ENCODE peak calls at places on chromosomes 12 and 14, in eight cellular contexts. One of them, this sample, is unnamed.

GRCh38 chr14:100384819-100385813 is 62.0 kb downstream of the SLC25A47 start:
- DNase-seq in SK-N-SH: peak; percentile 67
- DNase-seq in fibroblast of lung: peak; percentile 75
- DNase-seq in IMR-90: peak; percentile 81
- DNase-seq in GM23248: peak; percentile 81
- DNase-seq in HCT116: peak; percentile 35
- DNase-seq in mammary epithelial cell: peak; percentile 32
- DNase-seq in colonic mucosa: no peak
- DNase-seq in this sample: peak; percentile 79

GRCh38 chr12:66004922-66005703 is 125.4 kb downstream of the LLPH start:
- DNase-seq in mammary epithelial cell: no peak
- DNase-seq in HCT116: no peak
- DNase-seq in IMR-90: no peak
- DNase-seq in GM23248: no peak
- DNase-seq in SK-N-SH: no peak
- DNase-seq in fibroblast of lung: no peak
- DNase-seq in colonic mucosa: no peak
- DNase-seq in this sample: no peak

GRCh38 chr12:13038491-13039161 is 5.6 kb upstream of the FAM234B start:
- DNase-seq in IMR-90: peak; percentile 86
- DNase-seq in colonic mucosa: no peak
- DNase-seq in HCT116: no peak
- DNase-seq in SK-N-SH: no peak
- DNase-seq in mammary epithelial cell: peak; percentile 54
- DNase-seq in GM23248: peak; percentile 90
- DNase-seq in fibroblast of lung: peak; percentile 87
- DNase-seq in this sample: no peak

GRCh38 chr12:84811291-84811690 is 101.3 kb downstream of the SLC6A15 start:
- DNase-seq in GM23248: peak; percentile 59
- DNase-seq in HCT116: no peak
- DNase-seq in colonic mucosa: no peak
- DNase-seq in mammary epithelial cell: no peak
- DNase-seq in fibroblast of lung: peak; percentile 45
- DNase-seq in IMR-90: peak; percentile 10
- DNase-seq in SK-N-SH: no peak
- DNase-seq in this sample: no peak

GRCh38 chr12:100521958-100522357 is 48.3 kb downstream of the NR1H4 start:
- DNase-seq in HCT116: no peak
- DNase-seq in colonic mucosa: no peak
- DNase-seq in fibroblast of lung: no peak
- DNase-seq in GM23248: no peak
- DNase-seq in mammary epithelial cell: no peak
- DNase-seq in SK-N-SH: no peak
- DNase-seq in IMR-90: no peak
- DNase-seq in this sample: no peak

GRCh38 chr12:107328442-107329133 is 235.2 kb upstream of the CRY1 start:
- DNase-seq in SK-N-SH: no peak
- DNase-seq in GM23248: no peak
- DNase-seq in IMR-90: peak; percentile 48
- DNase-seq in mammary epithelial cell: no peak
- DNase-seq in fibroblast of lung: peak; percentile 81
- DNase-seq in colonic mucosa: no peak
- DNase-seq in HCT116: no peak
- DNase-seq in this sample: no peak

GRCh38 chr12:2794736-2795289 is at the start of gene FKBP4:
- DNase-seq in IMR-90: peak; percentile 73
- DNase-seq in GM23248: peak; percentile 97
- DNase-seq in mammary epithelial cell: peak; percentile 84
- DNase-seq in fibroblast of lung: peak; percentile 83
- DNase-seq in SK-N-SH: peak; percentile 98
- DNase-seq in HCT116: peak; percentile 47
- DNase-seq in colonic mucosa: peak; percentile 96
- DNase-seq in this sample: no peak

GRCh38 chr12:113884392-113884791 is 81.7 kb downstream of the RBM19 start:
- DNase-seq in GM23248: no peak
- DNase-seq in HCT116: no peak
- DNase-seq in SK-N-SH: no peak
- DNase-seq in IMR-90: no peak
- DNase-seq in colonic mucosa: no peak
- DNase-seq in mammary epithelial cell: no peak
- DNase-seq in fibroblast of lung: no peak
- DNase-seq in this sample: no peak

GRCh38 chr14:77554816-77555599 is 56.4 kb upstream of the ISM2 start:
- DNase-seq in IMR-90: no peak
- DNase-seq in GM23248: no peak
- DNase-seq in mammary epithelial cell: no peak
- DNase-seq in HCT116: no peak
- DNase-seq in fibroblast of lung: no peak
- DNase-seq in SK-N-SH: no peak
- DNase-seq in colonic mucosa: no peak
- DNase-seq in this sample: no peak

GRCh38 chr12:54189198-54189539 is 384 bp upstream of the SMUG1 start:
- DNase-seq in colonic mucosa: no peak
- DNase-seq in fibroblast of lung: no peak
- DNase-seq in IMR-90: no peak
- DNase-seq in SK-N-SH: no peak
- DNase-seq in GM23248: no peak
- DNase-seq in mammary epithelial cell: no peak
- DNase-seq in HCT116: no peak
- DNase-seq in this sample: no peak
- H3K4me3 ChIP-seq in colonic mucosa: no peak overlapping the region
- H3K4me3 ChIP-seq in fibroblast of lung: no peak overlapping the region
- H3K4me3 ChIP-seq in IMR-90: no peak overlapping the region
- H3K4me3 ChIP-seq in SK-N-SH: peak overlapping the region; percentile 40
- H3K4me3 ChIP-seq in GM23248: peak overlapping the region; percentile 86
- H3K4me3 ChIP-seq in mammary epithelial cell: peak overlapping the region; percentile 36
- H3K4me3 ChIP-seq in HCT116: peak overlapping the region; percentile 63
- H3K4me3 ChIP-seq in this sample: peak overlapping the region; percentile 94

GRCh38 chr14:61031026-61031425 is 50.0 kb downstream of the SLC38A6 start:
- DNase-seq in HCT116: no peak
- DNase-seq in GM23248: no peak
- DNase-seq in SK-N-SH: no peak
- DNase-seq in fibroblast of lung: no peak
- DNase-seq in mammary epithelial cell: no peak
- DNase-seq in colonic mucosa: no peak
- DNase-seq in IMR-90: no peak
- DNase-seq in this sample: no peak

GRCh38 chr14:61033024-61033423 is 52.0 kb downstream of the SLC38A6 start:
- DNase-seq in GM23248: peak; percentile 47
- DNase-seq in HCT116: no peak
- DNase-seq in mammary epithelial cell: no peak
- DNase-seq in fibroblast of lung: no peak
- DNase-seq in SK-N-SH: peak; percentile 22
- DNase-seq in colonic mucosa: no peak
- DNase-seq in IMR-90: no peak
- DNase-seq in this sample: no peak

GRCh38 chr14:61034416-61035100 is 53.5 kb downstream of the SLC38A6 start:
- DNase-seq in colonic mucosa: no peak
- DNase-seq in SK-N-SH: no peak
- DNase-seq in IMR-90: no peak
- DNase-seq in fibroblast of lung: no peak
- DNase-seq in HCT116: no peak
- DNase-seq in GM23248: no peak
- DNase-seq in mammary epithelial cell: peak; percentile 34
- DNase-seq in this sample: no peak

DNA sequence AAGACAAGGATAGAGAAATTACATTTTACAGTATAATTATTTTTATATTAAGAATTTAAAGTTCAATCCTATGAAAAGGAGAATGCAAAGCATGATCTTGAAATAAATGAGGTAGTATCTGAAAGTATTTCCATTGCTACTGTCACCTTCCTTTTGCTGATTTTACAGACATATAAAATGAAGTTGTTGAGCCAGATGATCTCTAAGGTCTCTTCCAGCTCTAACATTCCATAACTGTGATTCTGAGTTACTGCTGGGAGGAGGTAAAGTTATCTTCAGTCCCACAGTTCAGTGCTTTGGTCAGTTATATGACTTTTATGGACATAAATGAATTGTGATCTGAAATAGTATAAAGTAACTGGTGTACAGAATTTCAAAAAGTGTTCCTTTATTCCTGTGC is 52.8 kb downstream of the SLC38A6 start:
- DNase-seq in HCT116: no peak
- DNase-seq in mammary epithelial cell: no peak
- DNase-seq in colonic mucosa: no peak
- DNase-seq in SK-N-SH: no peak
- DNase-seq in fibroblast of lung: peak; percentile 59
- DNase-seq in GM23248: peak; percentile 46
- DNase-seq in IMR-90: peak; percentile 58
- DNase-seq in this sample: no peak
- H3K9ac ChIP-seq in HCT116: no peak overlapping the region
- H3K9ac ChIP-seq in mammary epithelial cell: no peak overlapping the region
- H3K9ac ChIP-seq in colonic mucosa: no peak overlapping the region
- H3K9ac ChIP-seq in SK-N-SH: no peak overlapping the region
- H3K9ac ChIP-seq in fibroblast of lung: no peak overlapping the region
- H3K9ac ChIP-seq in GM23248: no peak overlapping the region
- H3K9ac ChIP-seq in IMR-90: no peak overlapping the region
- H3K9ac ChIP-seq in this sample: no peak overlapping the region

DNA sequence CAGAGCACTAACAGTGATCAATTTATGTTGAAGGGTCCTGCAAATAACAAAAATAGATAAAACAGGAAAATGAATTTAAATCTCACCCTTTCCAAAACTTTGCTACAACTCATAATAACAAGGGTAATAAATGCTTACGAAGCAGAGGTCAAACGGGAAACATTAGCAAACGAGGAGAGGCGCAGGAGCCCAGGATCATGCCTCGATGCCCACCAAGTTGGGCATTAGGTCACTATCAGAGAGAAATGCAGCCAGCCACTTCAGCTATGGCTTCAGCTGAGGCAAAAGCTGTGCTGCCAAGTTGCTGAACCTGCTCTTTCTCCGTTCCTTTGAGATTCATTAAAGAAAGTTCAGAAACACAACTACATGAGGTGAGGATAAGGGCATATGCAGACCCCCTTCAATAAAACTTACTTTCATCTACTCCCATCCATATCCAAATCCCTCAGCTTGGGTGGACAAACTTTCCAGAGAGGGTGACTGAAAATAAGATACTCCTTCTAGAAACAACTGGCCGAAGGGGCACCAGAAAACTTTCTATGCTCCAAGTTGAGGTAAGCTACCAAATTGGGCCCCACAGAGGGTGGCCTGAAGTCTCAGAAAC is 7.9 kb downstream of the NKX2-1 start:
- DNase-seq in HCT116: no peak
- DNase-seq in GM23248: no peak
- DNase-seq in colonic mucosa: no peak
- DNase-seq in mammary epithelial cell: no peak
- DNase-seq in IMR-90: no peak
- DNase-seq in SK-N-SH: no peak
- DNase-seq in fibroblast of lung: no peak
- DNase-seq in this sample: no peak
- H3K9me3 ChIP-seq in HCT116: no peaks in the 10 kb centered on the region
- H3K9me3 ChIP-seq in GM23248: no peaks in the 10 kb centered on the region
- H3K9me3 ChIP-seq in colonic mucosa: no peaks in the 10 kb centered on the region
- H3K9me3 ChIP-seq in mammary epithelial cell: no peaks in the 10 kb centered on the region
- H3K9me3 ChIP-seq in IMR-90: peaks cover 5% of the 10 kb centered on the region
- H3K9me3 ChIP-seq in SK-N-SH: no peaks in the 10 kb centered on the region
- H3K9me3 ChIP-seq in fibroblast of lung: no peaks in the 10 kb centered on the region
- H3K9me3 ChIP-seq in this sample: no peaks in the 10 kb centered on the region

DNA sequence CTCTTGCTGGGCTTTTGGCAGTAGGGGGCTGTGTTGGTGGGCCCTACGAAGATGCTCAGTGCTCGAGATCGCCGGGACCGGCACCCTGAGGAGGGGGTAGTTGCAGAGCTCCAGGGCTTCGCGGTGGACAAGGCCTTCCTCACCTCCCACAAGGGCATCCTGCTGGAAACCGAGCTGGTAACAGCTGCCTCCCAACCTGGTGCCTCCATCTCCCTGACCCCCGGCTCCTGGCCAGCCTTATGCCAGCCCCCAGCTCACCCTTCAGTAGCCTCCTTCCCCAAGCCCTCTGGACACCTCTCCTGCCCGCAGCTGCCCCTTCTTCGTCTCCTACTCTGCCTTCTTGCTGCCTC is 330 bp downstream of the CMTM5 start:
- DNase-seq in SK-N-SH: no peak
- DNase-seq in fibroblast of lung: no peak
- DNase-seq in IMR-90: no peak
- DNase-seq in GM23248: no peak
- DNase-seq in mammary epithelial cell: no peak
- DNase-seq in HCT116: no peak
- DNase-seq in colonic mucosa: no peak
- DNase-seq in this sample: no peak
- H3K4me3 ChIP-seq in SK-N-SH: no peak overlapping the region
- H3K4me3 ChIP-seq in fibroblast of lung: no peak overlapping the region
- H3K4me3 ChIP-seq in IMR-90: no peak overlapping the region
- H3K4me3 ChIP-seq in GM23248: no peak overlapping the region
- H3K4me3 ChIP-seq in mammary epithelial cell: no peak overlapping the region
- H3K4me3 ChIP-seq in HCT116: no peak overlapping the region
- H3K4me3 ChIP-seq in colonic mucosa: no peak overlapping the region
- H3K4me3 ChIP-seq in this sample: no peak overlapping the region

GRCh38 chr12:25322918-25323773 is 72.4 kb upstream of the KRAS start:
- DNase-seq in GM23248: peak; percentile 52
- DNase-seq in mammary epithelial cell: peak; percentile 52
- DNase-seq in fibroblast of lung: peak; percentile 93
- DNase-seq in colonic mucosa: no peak
- DNase-seq in IMR-90: peak; percentile 46
- DNase-seq in HCT116: no peak
- DNase-seq in SK-N-SH: no peak
- DNase-seq in this sample: no peak

GRCh38 chr12:25320123-25321006 is 69.6 kb upstream of the KRAS start:
- DNase-seq in mammary epithelial cell: no peak
- DNase-seq in HCT116: no peak
- DNase-seq in fibroblast of lung: peak; percentile 67
- DNase-seq in colonic mucosa: no peak
- DNase-seq in IMR-90: no peak
- DNase-seq in GM23248: no peak
- DNase-seq in SK-N-SH: no peak
- DNase-seq in this sample: no peak

GRCh38 chr12:25321772-25322171 is 71.0 kb upstream of the KRAS start:
- DNase-seq in GM23248: no peak
- DNase-seq in HCT116: no peak
- DNase-seq in colonic mucosa: no peak
- DNase-seq in fibroblast of lung: no peak
- DNase-seq in SK-N-SH: no peak
- DNase-seq in mammary epithelial cell: no peak
- DNase-seq in IMR-90: no peak
- DNase-seq in this sample: no peak

GRCh38 chr12:25323774-25324086 is 73.0 kb upstream of the KRAS start:
- DNase-seq in GM23248: no peak
- DNase-seq in SK-N-SH: no peak
- DNase-seq in IMR-90: no peak
- DNase-seq in colonic mucosa: no peak
- DNase-seq in HCT116: no peak
- DNase-seq in fibroblast of lung: no peak
- DNase-seq in mammary epithelial cell: no peak
- DNase-seq in this sample: no peak

GRCh38 chr12:25322351-25322750 is 71.6 kb upstream of the KRAS start:
- DNase-seq in mammary epithelial cell: no peak
- DNase-seq in IMR-90: no peak
- DNase-seq in fibroblast of lung: no peak
- DNase-seq in colonic mucosa: no peak
- DNase-seq in SK-N-SH: no peak
- DNase-seq in HCT116: no peak
- DNase-seq in GM23248: no peak
- DNase-seq in this sample: no peak
- H3K9ac ChIP-seq in mammary epithelial cell: no peak overlapping the region
- H3K9ac ChIP-seq in IMR-90: no peak overlapping the region
- H3K9ac ChIP-seq in fibroblast of lung: no peak overlapping the region
- H3K9ac ChIP-seq in colonic mucosa: no peak overlapping the region
- H3K9ac ChIP-seq in SK-N-SH: no peak overlapping the region
- H3K9ac ChIP-seq in HCT116: no peak overlapping the region
- H3K9ac ChIP-seq in GM23248: no peak overlapping the region
- H3K9ac ChIP-seq in this sample: no peak overlapping the region

GRCh38 chr12:34526946-34527345 is 504.6 kb downstream of the ALG10 start:
- DNase-seq in HCT116: no peak
- DNase-seq in colonic mucosa: no peak
- DNase-seq in SK-N-SH: no peak
- DNase-seq in GM23248: peak; percentile 0
- DNase-seq in mammary epithelial cell: peak; percentile 43
- DNase-seq in IMR-90: no peak
- DNase-seq in fibroblast of lung: no peak
- DNase-seq in this sample: no peak
- H3K9me3 ChIP-seq in HCT116: peaks cover 20% of the 10 kb centered on the region
- H3K9me3 ChIP-seq in colonic mucosa: no peaks in the 10 kb centered on the region
- H3K9me3 ChIP-seq in SK-N-SH: no peaks in the 10 kb centered on the region
- H3K9me3 ChIP-seq in GM23248: no peaks in the 10 kb centered on the region
- H3K9me3 ChIP-seq in mammary epithelial cell: peaks cover 13% of the 10 kb centered on the region
- H3K9me3 ChIP-seq in IMR-90: peaks cover 15% of the 10 kb centered on the region
- H3K9me3 ChIP-seq in fibroblast of lung: no peaks in the 10 kb centered on the region
- H3K9me3 ChIP-seq in this sample: no peaks in the 10 kb centered on the region

This sample was measured in SK-N-MC.